ENCODE peak calls at places on chromosomes 1 and 21, in seven cellular contexts. One of them, this sample, is unnamed. For H3K9me2, the result is how much of the 10 kb centered on the place peaks cover.

GRCh38 chr1:112934562-112934952 is 21.4 kb downstream of the SLC16A1 start:
- DNase-seq in GM23338: no peak
- DNase-seq in GM23248: peak
- DNase-seq in PC-9: peak
- DNase-seq in Karpas-422: no peak
- DNase-seq in HCT116: no peak
- DNase-seq in PC-3: no peak
- DNase-seq in this sample: no peak

GRCh38 chr21:38619865-38620513 is 121.7 kb upstream of the ERG start:
- DNase-seq in PC-9: no peak
- DNase-seq in HCT116: no peak
- DNase-seq in PC-3: peak
- DNase-seq in GM23338: no peak
- DNase-seq in Karpas-422: no peak
- DNase-seq in GM23248: peak
- DNase-seq in this sample: no peak

GRCh38 chr1:230066036-230066435 is 1.0 kb upstream of the GALNT2 start:
- DNase-seq in GM23248: no peak
- DNase-seq in PC-3: no peak
- DNase-seq in PC-9: no peak
- DNase-seq in GM23338: no peak
- DNase-seq in HCT116: no peak
- DNase-seq in Karpas-422: no peak
- DNase-seq in this sample: no peak

GRCh38 chr1:41738010-41738409 is 180.7 kb downstream of the HIVEP3 start:
- DNase-seq in PC-9: no peak
- DNase-seq in Karpas-422: no peak
- DNase-seq in PC-3: no peak
- DNase-seq in HCT116: no peak
- DNase-seq in GM23248: no peak
- DNase-seq in GM23338: no peak
- DNase-seq in this sample: no peak

GRCh38 chr1:75672528-75673393 is 51.7 kb upstream of the ACADM start:
- DNase-seq in PC-3: peak
- DNase-seq in GM23338: peak
- DNase-seq in GM23248: peak
- DNase-seq in HCT116: peak
- DNase-seq in PC-9: peak
- DNase-seq in Karpas-422: no peak
- DNase-seq in this sample: peak

GRCh38 chr1:62424412-62424811 is 12.4 kb upstream of the USP1 start:
- DNase-seq in PC-3: no peak
- DNase-seq in GM23338: no peak
- DNase-seq in Karpas-422: no peak
- DNase-seq in GM23248: peak
- DNase-seq in PC-9: no peak
- DNase-seq in HCT116: no peak
- DNase-seq in this sample: no peak

GRCh38 chr1:50978144-50978851 is 8.3 kb downstream of the CDKN2C start:
- DNase-seq in Karpas-422: peak
- DNase-seq in GM23248: peak
- DNase-seq in PC-3: peak
- DNase-seq in HCT116: no peak
- DNase-seq in GM23338: peak
- DNase-seq in PC-9: peak
- DNase-seq in this sample: peak

GRCh38 chr1:34686531-34686930 is 68.3 kb upstream of the GJB5 start:
- DNase-seq in HCT116: no peak
- DNase-seq in PC-3: no peak
- DNase-seq in Karpas-422: no peak
- DNase-seq in PC-9: no peak
- DNase-seq in GM23248: no peak
- DNase-seq in GM23338: no peak
- DNase-seq in this sample: no peak

GRCh38 chr1:179178965-179179364 is 50.5 kb downstream of the ABL2 start:
- DNase-seq in GM23248: peak
- DNase-seq in Karpas-422: no peak
- DNase-seq in PC-9: peak
- DNase-seq in PC-3: peak
- DNase-seq in GM23338: no peak
- DNase-seq in HCT116: no peak
- DNase-seq in this sample: no peak

GRCh38 chr21:34557261-34557660 is 45.3 kb upstream of the KCNE1 start:
- DNase-seq in GM23338: no peak
- DNase-seq in GM23248: no peak
- DNase-seq in PC-9: no peak
- DNase-seq in HCT116: no peak
- DNase-seq in Karpas-422: no peak
- DNase-seq in PC-3: no peak
- DNase-seq in this sample: no peak

GRCh38 chr1:81699234-81699633 is 101.5 kb upstream of the ADGRL2 start:
- DNase-seq in Karpas-422: no peak
- DNase-seq in GM23248: peak
- DNase-seq in HCT116: no peak
- DNase-seq in PC-9: peak
- DNase-seq in GM23338: peak
- DNase-seq in PC-3: peak
- DNase-seq in this sample: peak

GRCh38 chr1:2514863-2515762 is 11.3 kb downstream of the PANK4 start:
- DNase-seq in HCT116: no peak
- DNase-seq in GM23338: peak
- DNase-seq in PC-9: no peak
- DNase-seq in PC-3: no peak
- DNase-seq in Karpas-422: no peak
- DNase-seq in GM23248: no peak
- DNase-seq in this sample: no peak

GRCh38 chr1:173052681-173053196 is 2.0 kb upstream of the TNFSF18 start:
- DNase-seq in GM23248: no peak
- DNase-seq in PC-3: peak
- DNase-seq in Karpas-422: no peak
- DNase-seq in HCT116: peak
- DNase-seq in GM23338: no peak
- DNase-seq in PC-9: peak
- DNase-seq in this sample: no peak

GRCh38 chr1:206471993-206472392 is 1.7 kb downstream of the IKBKE start:
- DNase-seq in HCT116: no peak
- DNase-seq in GM23338: no peak
- DNase-seq in PC-3: no peak
- DNase-seq in PC-9: peak
- DNase-seq in GM23248: no peak
- DNase-seq in Karpas-422: no peak
- DNase-seq in this sample: no peak

GRCh38 chr1:39016604-39017171 is 9.5 kb upstream of the NDUFS5 start:
- DNase-seq in GM23338: peak
- DNase-seq in PC-3: peak
- DNase-seq in HCT116: no peak
- DNase-seq in PC-9: no peak
- DNase-seq in GM23248: no peak
- DNase-seq in Karpas-422: no peak
- DNase-seq in this sample: no peak

GRCh38 chr1:211735208-211736170 is 60.1 kb upstream of the NEK2 start:
- DNase-seq in Karpas-422: no peak
- DNase-seq in GM23248: peak
- DNase-seq in PC-3: peak
- DNase-seq in PC-9: peak
- DNase-seq in GM23338: no peak
- DNase-seq in HCT116: peak
- DNase-seq in this sample: peak

GRCh38 chr1:26747048-26747447 is 40.7 kb upstream of the PIGV start:
- DNase-seq in HCT116: no peak
- DNase-seq in PC-3: no peak
- DNase-seq in PC-9: no peak
- DNase-seq in Karpas-422: no peak
- DNase-seq in GM23338: no peak
- DNase-seq in GM23248: no peak
- DNase-seq in this sample: no peak

GRCh38 chr21:37808261-37808660 is 108.0 kb downstream of the KCNJ6 start:
- DNase-seq in HCT116: no peak
- DNase-seq in Karpas-422: no peak
- DNase-seq in PC-9: no peak
- DNase-seq in GM23338: no peak
- DNase-seq in PC-3: no peak
- DNase-seq in GM23248: peak
- DNase-seq in this sample: no peak

DNA sequence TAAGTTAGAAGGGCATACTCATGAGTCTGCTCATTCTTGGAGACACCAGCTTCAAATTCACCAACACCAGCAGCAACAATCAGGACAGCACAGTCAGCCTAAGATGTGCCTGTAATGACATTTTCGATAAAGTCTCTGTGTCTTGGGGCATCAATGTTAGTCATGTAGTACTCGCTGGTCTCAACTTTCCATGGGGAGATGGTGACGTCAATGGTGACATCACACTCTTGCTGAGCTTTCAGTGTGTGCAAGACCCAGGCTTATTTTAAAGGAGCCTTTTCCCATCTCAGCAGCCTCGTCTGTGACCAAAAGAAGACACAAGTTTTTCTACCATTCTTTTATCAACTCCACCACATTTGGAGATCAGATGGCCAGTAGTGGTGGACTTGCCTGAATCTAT is 75.5 kb downstream of the SERINC2 start:
- DNase-seq in PC-3: no peak
- DNase-seq in GM23248: peak
- DNase-seq in HCT116: no peak
- DNase-seq in PC-9: no peak
- DNase-seq in Karpas-422: no peak
- DNase-seq in GM23338: no peak
- DNase-seq in this sample: no peak
- H3K9me2 ChIP-seq in PC-3: under half
- H3K9me2 ChIP-seq in GM23248: under half
- H3K9me2 ChIP-seq in HCT116: under half
- H3K9me2 ChIP-seq in PC-9: under half
- H3K9me2 ChIP-seq in Karpas-422: under half
- H3K9me2 ChIP-seq in GM23338: under half
- H3K9me2 ChIP-seq in this sample: under half

GRCh38 chr1:192678099-192678498 is 42.2 kb downstream of the RGS13 start:
- DNase-seq in PC-9: no peak
- DNase-seq in HCT116: no peak
- DNase-seq in GM23338: no peak
- DNase-seq in PC-3: no peak
- DNase-seq in Karpas-422: no peak
- DNase-seq in GM23248: no peak
- DNase-seq in this sample: no peak

GRCh38 chr1:192682335-192682734 is 46.4 kb downstream of the RGS13 start:
- DNase-seq in Karpas-422: no peak
- DNase-seq in PC-3: no peak
- DNase-seq in HCT116: no peak
- DNase-seq in PC-9: no peak
- DNase-seq in GM23338: no peak
- DNase-seq in GM23248: no peak
- DNase-seq in this sample: no peak
- H3K9me2 ChIP-seq in Karpas-422: under half
- H3K9me2 ChIP-seq in PC-3: under half
- H3K9me2 ChIP-seq in HCT116: under half
- H3K9me2 ChIP-seq in PC-9: under half
- H3K9me2 ChIP-seq in GM23338: under half
- H3K9me2 ChIP-seq in GM23248: under half
- H3K9me2 ChIP-seq in this sample: under half

DNA sequence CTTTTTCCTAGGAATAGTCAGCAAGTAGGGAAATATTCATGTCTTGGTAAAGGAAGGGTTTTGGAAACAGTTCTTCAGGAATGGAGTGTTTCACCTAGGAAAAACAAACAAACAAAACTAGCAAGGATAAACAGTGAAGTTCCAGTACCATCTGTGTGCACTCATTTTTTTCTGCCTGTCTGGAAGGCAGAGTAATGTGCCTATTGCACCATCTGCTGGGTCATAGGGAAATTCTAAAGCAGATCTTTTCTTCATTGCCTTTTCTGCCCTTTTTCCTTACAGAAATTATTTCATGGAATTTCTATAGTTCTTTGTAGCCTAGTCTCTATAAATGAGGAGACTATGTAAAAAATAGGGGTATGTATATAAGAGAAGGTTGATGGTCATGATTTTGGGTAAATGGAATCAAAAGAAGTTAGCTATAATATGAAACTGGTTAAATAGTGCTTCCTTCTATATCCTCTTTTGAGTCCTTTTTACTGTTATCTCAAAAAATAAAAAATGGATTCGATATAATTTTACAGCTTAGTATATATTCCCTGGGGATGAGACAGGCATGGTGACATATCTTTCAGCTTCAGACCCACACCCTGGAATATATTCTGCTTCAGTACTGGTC is 3.4 kb upstream of the HRNR start:
- DNase-seq in PC-9: no peak
- DNase-seq in GM23248: peak
- DNase-seq in HCT116: no peak
- DNase-seq in GM23338: peak
- DNase-seq in PC-3: peak
- DNase-seq in Karpas-422: no peak
- DNase-seq in this sample: no peak
- H3K9me2 ChIP-seq in PC-9: under half
- H3K9me2 ChIP-seq in GM23248: under half
- H3K9me2 ChIP-seq in HCT116: under half
- H3K9me2 ChIP-seq in GM23338: under half
- H3K9me2 ChIP-seq in PC-3: under half
- H3K9me2 ChIP-seq in Karpas-422: under half
- H3K9me2 ChIP-seq in this sample: under half

DNA sequence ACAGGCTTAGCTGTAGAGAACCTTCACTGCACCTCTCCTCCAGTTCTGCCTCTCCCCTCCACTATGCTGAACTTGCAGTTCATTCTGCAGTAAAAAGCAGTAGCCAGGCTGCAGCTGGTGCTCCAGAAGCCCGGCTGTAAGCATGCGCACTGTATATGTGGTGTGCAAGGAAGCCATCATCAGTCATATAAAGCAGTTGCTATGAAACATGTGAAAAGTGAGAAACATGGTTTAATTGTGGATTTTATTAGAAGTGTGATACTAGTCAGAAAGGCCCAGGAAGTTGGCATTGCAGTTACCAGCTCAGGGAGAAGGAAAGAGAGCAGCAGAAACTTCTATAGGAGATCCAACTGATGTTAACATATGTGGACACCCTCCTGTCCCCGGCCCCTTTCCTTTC is 32.9 kb downstream of the DPT start:
- DNase-seq in Karpas-422: no peak
- DNase-seq in PC-3: no peak
- DNase-seq in GM23248: no peak
- DNase-seq in PC-9: no peak
- DNase-seq in GM23338: no peak
- DNase-seq in HCT116: no peak
- DNase-seq in this sample: peak
- H3K9me2 ChIP-seq in Karpas-422: under half
- H3K9me2 ChIP-seq in PC-3: under half
- H3K9me2 ChIP-seq in GM23248: under half
- H3K9me2 ChIP-seq in PC-9: under half
- H3K9me2 ChIP-seq in GM23338: under half
- H3K9me2 ChIP-seq in HCT116: under half
- H3K9me2 ChIP-seq in this sample: under half

GRCh38 chr1:59236949-59237545 is 59.8 kb upstream of the FGGY start:
- DNase-seq in GM23248: no peak
- DNase-seq in GM23338: no peak
- DNase-seq in HCT116: no peak
- DNase-seq in PC-3: no peak
- DNase-seq in PC-9: no peak
- DNase-seq in Karpas-422: no peak
- DNase-seq in this sample: no peak
- H3K9me2 ChIP-seq in GM23248: under half
- H3K9me2 ChIP-seq in GM23338: under half
- H3K9me2 ChIP-seq in HCT116: under half
- H3K9me2 ChIP-seq in PC-3: under half
- H3K9me2 ChIP-seq in PC-9: under half
- H3K9me2 ChIP-seq in Karpas-422: under half
- H3K9me2 ChIP-seq in this sample: under half

GRCh38 chr21:22125581-22125980 is 1127.4 kb downstream of the NCAM2 start:
- DNase-seq in GM23248: no peak
- DNase-seq in GM23338: no peak
- DNase-seq in PC-3: no peak
- DNase-seq in PC-9: no peak
- DNase-seq in Karpas-422: no peak
- DNase-seq in HCT116: no peak
- DNase-seq in this sample: no peak
- H3K9me2 ChIP-seq in GM23248: under half
- H3K9me2 ChIP-seq in GM23338: under half
- H3K9me2 ChIP-seq in PC-3: under half
- H3K9me2 ChIP-seq in PC-9: under half
- H3K9me2 ChIP-seq in Karpas-422: under half
- H3K9me2 ChIP-seq in HCT116: under half
- H3K9me2 ChIP-seq in this sample: under half

This sample was measured in hepatocyte.